ENCODE peak calls at places on chromosomes 16 and 17, in five cellular contexts. One of them, this sample, is unnamed.

GRCh38 chr17:596287-596686 is 118.4 kb downstream of the VPS53 start:
- DNase-seq in IMR-90: peak
- DNase-seq in ovary: no peak
- DNase-seq in body of pancreas: no peak
- DNase-seq in prostate gland: no peak
- DNase-seq in this sample: peak

GRCh38 chr17:59558953-59559352 is 6.5 kb upstream of the DHX40 start:
- DNase-seq in IMR-90: peak
- DNase-seq in ovary: no peak
- DNase-seq in body of pancreas: no peak
- DNase-seq in prostate gland: no peak
- DNase-seq in this sample: no peak

GRCh38 chr17:64459284-64459747 is 10.4 kb downstream of the MILR1 start:
- DNase-seq in IMR-90: peak
- DNase-seq in ovary: no peak
- DNase-seq in body of pancreas: no peak
- DNase-seq in prostate gland: no peak
- DNase-seq in this sample: peak

GRCh38 chr16:85172465-85173071 is 60.3 kb upstream of the CIBAR2 start:
- DNase-seq in IMR-90: peak
- DNase-seq in ovary: no peak
- DNase-seq in body of pancreas: peak
- DNase-seq in prostate gland: no peak
- DNase-seq in this sample: peak

GRCh38 chr16:23280483-23280967 is 21.6 kb upstream of the SCNN1B start:
- DNase-seq in IMR-90: no peak
- DNase-seq in ovary: no peak
- DNase-seq in body of pancreas: no peak
- DNase-seq in prostate gland: no peak
- DNase-seq in this sample: no peak

GRCh38 chr16:1953734-1954133 is 755 bp downstream of the RPL3L start:
- DNase-seq in IMR-90: no peak
- DNase-seq in ovary: no peak
- DNase-seq in body of pancreas: peak
- DNase-seq in prostate gland: no peak
- DNase-seq in this sample: no peak

GRCh38 chr17:28599311-28600184 is 723 bp upstream of the SPAG5 start:
- DNase-seq in IMR-90: peak
- DNase-seq in ovary: peak
- DNase-seq in body of pancreas: peak
- DNase-seq in prostate gland: peak
- DNase-seq in this sample: peak

GRCh38 chr17:46972346-46972745 is 6.7 kb downstream of the RPRML start:
- DNase-seq in IMR-90: no peak
- DNase-seq in ovary: no peak
- DNase-seq in body of pancreas: peak
- DNase-seq in prostate gland: peak
- DNase-seq in this sample: no peak

GRCh38 chr17:42342242-42343008 is 45.8 kb downstream of the STAT3 start:
- DNase-seq in IMR-90: peak
- DNase-seq in ovary: no peak
- DNase-seq in body of pancreas: no peak
- DNase-seq in prostate gland: no peak
- DNase-seq in this sample: no peak

GRCh38 chr17:66755101-66755943 is 79.6 kb upstream of the CACNG5 start:
- DNase-seq in IMR-90: no peak
- DNase-seq in ovary: no peak
- DNase-seq in body of pancreas: no peak
- DNase-seq in prostate gland: no peak
- DNase-seq in this sample: no peak

GRCh38 chr17:82947051-82947991 is 107.5 kb upstream of the ZNF750 start:
- DNase-seq in IMR-90: no peak
- DNase-seq in ovary: peak
- DNase-seq in body of pancreas: peak
- DNase-seq in prostate gland: no peak
- DNase-seq in this sample: no peak

GRCh38 chr16:53865492-53865863 is 161.5 kb downstream of the FTO start:
- DNase-seq in IMR-90: no peak
- DNase-seq in ovary: no peak
- DNase-seq in body of pancreas: no peak
- DNase-seq in prostate gland: no peak
- DNase-seq in this sample: no peak

GRCh38 chr17:43601280-43602050 is 55.3 kb upstream of the ETV4 start:
- DNase-seq in IMR-90: peak
- DNase-seq in ovary: no peak
- DNase-seq in body of pancreas: peak
- DNase-seq in prostate gland: peak
- DNase-seq in this sample: no peak

GRCh38 chr16:67092227-67092626 is 17.5 kb upstream of the PHAF1 start:
- DNase-seq in IMR-90: peak
- DNase-seq in ovary: no peak
- DNase-seq in body of pancreas: no peak
- DNase-seq in prostate gland: no peak
- DNase-seq in this sample: no peak

GRCh38 chr16:27020031-27020430 is 46.7 kb upstream of the C16orf82 start:
- DNase-seq in IMR-90: no peak
- DNase-seq in ovary: no peak
- DNase-seq in body of pancreas: no peak
- DNase-seq in prostate gland: no peak
- DNase-seq in this sample: no peak

GRCh38 chr16:57683599-57684545 is 10.7 kb upstream of the DRC7 start:
- DNase-seq in IMR-90: no peak
- DNase-seq in ovary: no peak
- DNase-seq in body of pancreas: no peak
- DNase-seq in prostate gland: no peak
- DNase-seq in this sample: no peak

GRCh38 chr16:28091706-28092105 is 28.2 kb upstream of the GSG1L start:
- DNase-seq in IMR-90: no peak
- DNase-seq in ovary: no peak
- DNase-seq in body of pancreas: no peak
- DNase-seq in prostate gland: no peak
- DNase-seq in this sample: no peak

GRCh38 chr17:79974786-79975497 is 60.7 kb downstream of the TBC1D16 start:
- DNase-seq in IMR-90: no peak
- DNase-seq in ovary: peak
- DNase-seq in body of pancreas: peak
- DNase-seq in prostate gland: no peak
- DNase-seq in this sample: no peak

GRCh38 chr16:54987081-54987480 is 56.4 kb downstream of the IRX5 start:
- DNase-seq in IMR-90: no peak
- DNase-seq in ovary: no peak
- DNase-seq in body of pancreas: no peak
- DNase-seq in prostate gland: no peak
- DNase-seq in this sample: no peak

GRCh38 chr17:42409467-42410351 is 13.3 kb downstream of the CAVIN1 start:
- DNase-seq in IMR-90: peak
- DNase-seq in ovary: peak
- DNase-seq in body of pancreas: peak
- DNase-seq in prostate gland: peak
- DNase-seq in this sample: peak

GRCh38 chr17:5846001-5846400 is 224.2 kb upstream of the WSCD1 start:
- DNase-seq in IMR-90: no peak
- DNase-seq in ovary: no peak
- DNase-seq in body of pancreas: no peak
- DNase-seq in prostate gland: no peak
- DNase-seq in this sample: no peak

GRCh38 chr17:39536468-39536867 is 71.3 kb downstream of the NEUROD2 start:
- DNase-seq in IMR-90: no peak
- DNase-seq in ovary: no peak
- DNase-seq in body of pancreas: no peak
- DNase-seq in prostate gland: no peak
- DNase-seq in this sample: no peak

GRCh38 chr17:72622661-72623433 is 469.6 kb downstream of the SLC39A11 start:
- DNase-seq in IMR-90: no peak
- DNase-seq in ovary: no peak
- DNase-seq in body of pancreas: no peak
- DNase-seq in prostate gland: no peak
- DNase-seq in this sample: no peak

DNA sequence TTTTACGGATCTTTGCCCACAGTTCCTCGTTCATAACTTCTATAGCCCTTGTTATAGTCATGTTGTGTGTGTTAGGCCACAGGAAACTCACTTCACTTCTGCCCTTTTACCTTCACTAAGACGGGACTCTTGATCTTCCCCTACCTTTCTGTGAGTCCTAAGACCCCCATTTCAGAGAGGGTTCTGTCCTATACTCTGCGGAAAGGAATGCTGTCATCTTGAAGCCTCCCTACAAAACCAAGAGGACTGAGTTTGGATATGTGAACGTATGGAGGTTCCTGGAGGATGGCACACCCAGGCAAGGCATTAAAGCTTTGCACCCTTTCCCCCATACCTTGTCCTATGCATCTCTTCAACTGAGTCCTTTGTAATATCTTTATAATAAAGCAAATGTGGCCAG is 3.7 kb downstream of the UBB start:
- DNase-seq in IMR-90: no peak
- DNase-seq in ovary: no peak
- DNase-seq in body of pancreas: no peak
- DNase-seq in prostate gland: no peak
- DNase-seq in this sample: no peak
- TF ChIP-seq POLR2A in IMR-90: no peak
- TF ChIP-seq POLR2A in ovary: no peak
- TF ChIP-seq POLR2A in body of pancreas: no peak
- TF ChIP-seq POLR2A in prostate gland: no peak
- TF ChIP-seq POLR2A in this sample: no peak

GRCh38 chr16:87830673-87831420 is 38.5 kb downstream of the SLC7A5 start:
- DNase-seq in IMR-90: no peak
- DNase-seq in ovary: no peak
- DNase-seq in body of pancreas: no peak
- DNase-seq in prostate gland: no peak
- DNase-seq in this sample: no peak

GRCh38 chr16:87829988-87830672 is 39.2 kb downstream of the SLC7A5 start:
- DNase-seq in IMR-90: no peak
- DNase-seq in ovary: no peak
- DNase-seq in body of pancreas: no peak
- DNase-seq in prostate gland: no peak
- DNase-seq in this sample: no peak

GRCh38 chr16:87826798-87827587 is 42.3 kb downstream of the SLC7A5 start:
- DNase-seq in IMR-90: no peak
- DNase-seq in ovary: no peak
- DNase-seq in body of pancreas: no peak
- DNase-seq in prostate gland: no peak
- DNase-seq in this sample: no peak

GRCh38 chr16:87829123-87829980 is 40.0 kb downstream of the SLC7A5 start:
- DNase-seq in IMR-90: no peak
- DNase-seq in ovary: no peak
- DNase-seq in body of pancreas: no peak
- DNase-seq in prostate gland: no peak
- DNase-seq in this sample: no peak

DNA sequence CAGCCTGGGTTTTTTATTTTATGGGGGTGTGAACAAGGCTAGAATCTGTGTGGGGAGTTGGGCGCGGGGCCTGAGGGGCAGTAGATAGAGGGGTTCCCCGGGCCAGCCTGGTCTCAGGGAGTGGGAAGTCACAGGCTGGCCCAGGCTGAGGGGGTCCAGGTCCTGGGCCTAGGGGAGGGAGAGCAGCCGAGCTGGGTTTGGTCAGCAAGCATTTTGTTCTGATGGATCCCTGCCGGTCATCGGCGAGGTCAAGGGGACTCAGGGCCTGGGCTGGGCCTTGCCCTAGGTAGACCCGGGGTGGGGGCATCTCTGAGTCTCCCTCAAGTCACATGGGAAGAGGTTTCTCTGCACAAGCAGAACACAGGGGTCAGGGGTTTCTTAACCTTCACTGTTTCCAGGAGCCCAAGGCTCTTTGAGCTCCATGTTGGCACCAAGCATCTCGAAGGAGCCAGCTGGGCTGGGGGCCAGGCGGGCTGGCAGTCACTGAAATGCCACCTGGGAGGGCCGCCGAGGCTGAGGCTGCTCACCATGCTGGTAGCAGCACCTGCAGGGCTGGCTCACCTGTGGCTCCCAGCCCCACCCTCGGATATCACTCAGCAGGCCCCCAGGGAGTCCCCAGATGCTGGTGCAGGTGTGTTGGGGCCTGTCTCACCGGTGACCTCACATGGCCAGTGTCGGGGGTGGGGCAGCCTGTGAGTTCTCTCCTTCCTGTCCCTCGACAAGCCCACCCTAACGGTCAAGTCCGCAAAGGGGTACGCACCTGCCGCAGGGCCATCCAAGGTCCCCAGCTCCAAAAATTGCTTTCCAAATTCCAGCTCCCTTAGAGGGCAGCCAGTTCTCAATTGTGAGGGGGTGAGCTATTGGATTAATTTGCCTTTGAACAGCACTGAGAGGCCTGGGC is 41.0 kb downstream of the SLC7A5 start:
- DNase-seq in IMR-90: no peak
- DNase-seq in ovary: no peak
- DNase-seq in body of pancreas: peak
- DNase-seq in prostate gland: no peak
- DNase-seq in this sample: no peak
- TF ChIP-seq POLR2A in IMR-90: peak
- TF ChIP-seq POLR2A in ovary: no peak
- TF ChIP-seq POLR2A in body of pancreas: no peak
- TF ChIP-seq POLR2A in prostate gland: no peak
- TF ChIP-seq POLR2A in this sample: no peak

GRCh38 chr17:35254107-35254802 is 11.4 kb downstream of the SLFN5 start:
- DNase-seq in IMR-90: peak
- DNase-seq in ovary: no peak
- DNase-seq in body of pancreas: peak
- DNase-seq in prostate gland: peak
- DNase-seq in this sample: peak
- TF ChIP-seq POLR2A in IMR-90: no peak
- TF ChIP-seq POLR2A in ovary: no peak
- TF ChIP-seq POLR2A in body of pancreas: no peak
- TF ChIP-seq POLR2A in prostate gland: no peak
- TF ChIP-seq POLR2A in this sample: no peak

GRCh38 chr16:78957328-78958100 is 643.0 kb downstream of the MAF start:
- DNase-seq in IMR-90: no peak
- DNase-seq in ovary: peak
- DNase-seq in body of pancreas: no peak
- DNase-seq in prostate gland: peak
- DNase-seq in this sample: no peak

GRCh38 chr16:78961464-78961863 is 639.1 kb downstream of the MAF start:
- DNase-seq in IMR-90: no peak
- DNase-seq in ovary: no peak
- DNase-seq in body of pancreas: no peak
- DNase-seq in prostate gland: no peak
- DNase-seq in this sample: no peak

GRCh38 chr16:78967948-78968347 is 632.6 kb downstream of the MAF start:
- DNase-seq in IMR-90: no peak
- DNase-seq in ovary: no peak
- DNase-seq in body of pancreas: no peak
- DNase-seq in prostate gland: no peak
- DNase-seq in this sample: no peak

DNA sequence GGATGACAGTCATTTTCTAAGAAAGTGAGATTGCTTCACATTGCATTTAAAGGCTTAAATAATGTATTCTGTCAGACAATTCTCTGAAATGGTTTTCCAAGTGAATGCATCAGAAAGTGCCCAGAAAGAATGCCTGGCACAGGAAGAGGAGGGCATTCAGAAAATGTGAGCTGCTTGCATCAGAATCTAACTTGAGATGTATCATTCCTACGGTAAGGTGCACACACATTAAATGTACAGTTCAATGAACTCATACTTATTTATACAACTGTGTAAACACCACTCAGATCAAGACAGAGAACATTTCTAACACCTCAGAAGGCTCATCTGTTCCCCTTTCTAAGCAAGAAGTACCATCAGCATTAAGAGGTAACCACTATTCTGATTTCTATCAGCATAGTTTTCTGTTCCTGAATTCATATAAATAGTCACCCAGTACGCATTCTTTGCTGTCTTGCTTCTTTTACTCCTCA is 638.0 kb downstream of the MAF start:
- DNase-seq in IMR-90: no peak
- DNase-seq in ovary: no peak
- DNase-seq in body of pancreas: no peak
- DNase-seq in prostate gland: no peak
- DNase-seq in this sample: no peak
- TF ChIP-seq POLR2A in IMR-90: no peak
- TF ChIP-seq POLR2A in ovary: no peak
- TF ChIP-seq POLR2A in body of pancreas: no peak
- TF ChIP-seq POLR2A in prostate gland: no peak
- TF ChIP-seq POLR2A in this sample: no peak

This sample was measured in H54.